ENCODE peak calls at places on chromosomes 5 and 9, in four cellular contexts. K is prostate gland, G is transverse colon, Z is HL-60. X is an unnamed sample.
A peak's percentile ranks its signal among the peaks of the same experiment; 100 is the strongest.

GRCh38 chr5:32131604-32132003 is 42.5 kb downstream of the GOLPH3 start:
- DNase-seq in K (no peak), G (no peak), Z (no peak), X (no peak)

GRCh38 chr5:43300112-43300511 is 13.1 kb downstream of the HMGCS1 start:
- DNase-seq in K (no peak), G (no peak), Z (no peak), X (no peak)

GRCh38 chr9:114434878-114435311 is 47.1 kb upstream of the AKNA start:
- DNase-seq in K (peak; percentile 39), G (no peak), Z (peak; percentile 27), X (no peak)

GRCh38 chr9:96258967-96259366 is 43.0 kb downstream of the HSD17B3 start:
- DNase-seq in K (no peak), G (no peak), Z (no peak), X (no peak)

GRCh38 chr5:110323832-110324231 is 402.6 kb downstream of the TMEM232 start:
- DNase-seq in K (no peak), G (no peak), Z (no peak), X (no peak)

GRCh38 chr9:114366334-114367128 is 21.3 kb downstream of the AKNA start:
- DNase-seq in K (no peak), G (peak; percentile 47), Z (peak; percentile 76), X (no peak)

GRCh38 chr5:72850113-72850512 is 33.7 kb downstream of the TNPO1 start:
- DNase-seq in K (no peak), G (no peak), Z (no peak), X (no peak)

GRCh38 chr9:132128191-132128590 is 33.7 kb upstream of the NTNG2 start:
- DNase-seq in K (no peak), G (no peak), Z (no peak), X (no peak)

GRCh38 chr5:140106805-140107311 is 7.1 kb upstream of the PURA start:
- DNase-seq in K (no peak), G (no peak), Z (no peak), X (no peak)

GRCh38 chr5:140107312-140108092 is 6.4 kb upstream of the PURA start:
- DNase-seq in K (peak; percentile 92), G (peak; percentile 95), Z (peak; percentile 83), X (peak; percentile 92)

GRCh38 chr5:140109050-140109817 is 4.7 kb upstream of the PURA start:
- DNase-seq in K (no peak), G (no peak), Z (no peak), X (no peak)

GRCh38 chr5:140109818-140110733 is 3.8 kb upstream of the PURA start:
- DNase-seq in K (no peak), G (no peak), Z (no peak), X (no peak)

GRCh38 chr5:140108093-140109049 is 5.5 kb upstream of the PURA start:
- DNase-seq in K (no peak), G (peak; percentile 90), Z (no peak), X (no peak)
- H3K27me3 ChIP-seq in K (no peaks in the 10 kb centered on the region), G (peaks cover 5% of the 10 kb centered on the region), Z (no peaks in the 10 kb centered on the region), X (no peaks in the 10 kb centered on the region)

GRCh38 chr9:76734716-76735115 is 29.5 kb upstream of the PCA3 start:
- DNase-seq in K (no peak), G (no peak), Z (no peak), X (no peak)
- H3K27ac ChIP-seq in K (no peak overlapping the region), G (no peak overlapping the region), Z (no peak overlapping the region), X (no peak overlapping the region)

GRCh38 chr5:57434227-57434640 is 48.4 kb downstream of the ACTBL2 start:
- DNase-seq in K (no peak), G (no peak), Z (no peak), X (no peak)
- TF ChIP-seq POLR2AphosphoS5 in K (no peak), G (no peak), Z (no peak), X (no peak)

DNA sequence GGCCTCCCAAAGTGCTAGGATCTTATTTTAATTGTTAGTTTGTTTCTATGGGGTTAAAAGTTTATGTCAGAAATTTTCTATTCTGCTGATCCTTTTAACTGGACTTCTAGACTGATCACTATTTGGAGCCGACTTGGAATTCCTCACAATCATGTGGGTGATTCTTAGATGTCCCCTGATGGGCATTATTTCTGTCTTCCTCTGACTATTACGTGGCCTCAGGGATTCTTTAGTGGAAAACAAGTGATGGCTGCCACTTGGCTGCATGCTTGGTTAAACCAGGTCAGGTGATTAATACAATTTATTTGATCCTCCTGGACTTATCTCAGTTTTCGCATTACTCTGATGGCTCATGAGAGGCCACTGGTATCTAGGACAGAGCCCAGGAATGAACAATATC is 32.2 kb upstream of the OR2S2 start:
- DNase-seq in K (no peak), G (no peak), Z (no peak), X (no peak)
- H3K27me3 ChIP-seq in K (peaks cover 3% of the 10 kb centered on the region), G (peaks cover 20% of the 10 kb centered on the region), Z (peaks cover 5% of the 10 kb centered on the region), X (no peaks in the 10 kb centered on the region)

DNA sequence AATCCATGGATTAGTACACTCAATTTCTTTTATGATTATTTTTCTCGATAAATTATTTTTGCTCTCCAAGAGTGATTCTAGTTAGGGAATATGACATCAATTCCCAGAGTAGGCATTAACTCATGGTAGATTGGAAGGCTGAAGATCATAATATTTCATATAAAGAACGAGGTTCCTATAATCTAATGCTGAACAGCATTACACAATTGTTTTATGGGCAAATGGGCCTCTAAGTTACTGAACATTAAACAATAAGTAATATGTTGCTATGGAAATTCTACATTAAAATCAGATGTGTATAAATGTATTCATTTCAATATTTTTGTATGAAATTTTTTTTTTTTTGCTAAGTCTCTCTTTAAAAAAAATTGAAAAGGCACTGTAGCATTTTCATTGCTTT is 140.3 kb downstream of the ZNF608 start:
- DNase-seq in K (no peak), G (no peak), Z (no peak), X (no peak)
- H3K27ac ChIP-seq in K (no peak overlapping the region), G (no peak overlapping the region), Z (no peak overlapping the region), X (peak overlapping the region; percentile 6)

GRCh38 chr5:177537389-177538361 is 16.7 kb downstream of the FAM193B start:
- DNase-seq in K (peak; percentile 87), G (peak; percentile 40), Z (no peak), X (no peak)
- TF ChIP-seq POLR2AphosphoS5 in K (peak; percentile 94), G (no peak), Z (no peak), X (peak; percentile 36)

GRCh38 chr5:175870820-175871447 is 444 bp upstream of the CPLX2 start:
- DNase-seq in K (no peak), G (no peak), Z (no peak), X (no peak)
- H3K27me3 ChIP-seq in K (peaks cover 9% of the 10 kb centered on the region), G (peaks cover 72% of the 10 kb centered on the region), Z (peaks cover 11% of the 10 kb centered on the region), X (peaks cover 10% of the 10 kb centered on the region)

DNA sequence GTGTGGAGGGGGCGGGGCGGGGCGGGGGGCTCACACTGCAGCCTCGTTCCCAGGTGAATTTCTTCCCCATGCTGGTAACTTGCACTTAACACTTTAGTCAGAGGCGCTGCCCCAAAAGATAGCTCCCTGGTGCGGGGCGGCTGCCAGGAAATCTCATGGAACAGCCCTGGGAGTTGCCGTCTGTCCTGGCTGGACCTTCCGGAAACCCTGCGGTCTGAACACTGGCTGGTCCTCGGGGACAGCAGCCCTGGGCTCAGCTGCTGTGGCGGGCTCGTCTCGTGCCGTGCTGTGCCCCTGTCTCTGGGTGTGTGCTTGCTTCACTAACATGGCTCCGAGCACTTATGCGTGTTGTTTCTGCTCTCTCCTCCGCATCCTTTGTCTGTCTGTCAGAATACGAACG is 25.8 kb downstream of the PTGES2 start:
- DNase-seq in K (no peak), G (no peak), Z (no peak), X (no peak)
- H3K27ac ChIP-seq in K (no peak overlapping the region), G (no peak overlapping the region), Z (no peak overlapping the region), X (peak overlapping the region; percentile 91)

GRCh38 chr9:70011366-70011765 is 32.3 kb upstream of the MAMDC2 start:
- DNase-seq in K (no peak), G (no peak), Z (no peak), X (no peak)

GRCh38 chr9:70010015-70010414 is 33.6 kb upstream of the MAMDC2 start:
- DNase-seq in K (no peak), G (no peak), Z (no peak), X (no peak)

GRCh38 chr9:70015099-70015498 is 28.5 kb upstream of the MAMDC2 start:
- DNase-seq in K (no peak), G (no peak), Z (no peak), X (no peak)

GRCh38 chr9:70012569-70012968 is 31.1 kb upstream of the MAMDC2 start:
- DNase-seq in K (no peak), G (no peak), Z (no peak), X (no peak)

GRCh38 chr9:70013598-70014196 is 30.0 kb upstream of the MAMDC2 start:
- DNase-seq in K (no peak), G (no peak), Z (no peak), X (no peak)
- TF ChIP-seq POLR2AphosphoS5 in K (no peak), G (no peak), Z (no peak), X (no peak)

X was measured in vagina.